ENCODE peak calls at places on chromosomes 16 and 17, in ten cellular contexts. Z is WERI-Rb-1; R is ovary; V is sigmoid colon; Q is heart left ventricle; D is CD8-positive, alpha-beta memory T cell; A is aorta; N is small intestine; F is heart right ventricle; S is endothelial cell of umbilical vein. I is an unnamed sample.
A peak's percentile ranks its signal among the peaks of the same experiment; 100 is the strongest.

GRCh38 chr17:10013360-10014112 is 108.5 kb upstream of the RCVRN start:
- DNase-seq in Z (peak; percentile 17), R (no peak), V (no peak), Q (no peak), D (no peak), A (no peak), N (no peak), F (no peak), S (no peak), I (no peak)

GRCh38 chr17:21464611-21465021 is 88.5 kb downstream of the KCNJ12 start:
- DNase-seq in Z (no peak), R (no peak), V (no peak), Q (no peak), D (no peak), A (no peak), N (no peak), F (no peak), S (no peak), I (no peak)

GRCh38 chr17:18033442-18034099 is 5.4 kb downstream of the ATPAF2 start:
- DNase-seq in Z (peak; percentile 48), R (peak; percentile 52), V (no peak), Q (no peak), D (peak; percentile 21), A (no peak), N (peak; percentile 87), F (no peak), S (peak; percentile 78), I (peak; percentile 62)

GRCh38 chr16:9469512-9469911 is 378.1 kb downstream of the HAPSTR1 start:
- DNase-seq in Z (no peak), R (no peak), V (no peak), Q (no peak), D (no peak), A (no peak), N (no peak), F (no peak), S (no peak), I (no peak)

GRCh38 chr17:66716236-66717026 is 118.5 kb upstream of the CACNG5 start:
- DNase-seq in Z (no peak), R (no peak), V (no peak), Q (no peak), D (no peak), A (no peak), N (no peak), F (no peak), S (peak; percentile 52), I (no peak)

GRCh38 chr16:48720266-48720665 is 110.3 kb upstream of the N4BP1 start:
- DNase-seq in Z (no peak), R (no peak), V (no peak), Q (no peak), D (no peak), A (no peak), N (no peak), F (no peak), S (no peak), I (no peak)

GRCh38 chr16:9099131-9099625 is 7.7 kb downstream of the HAPSTR1 start:
- DNase-seq in Z (no peak), R (no peak), V (no peak), Q (no peak), D (no peak), A (no peak), N (peak; percentile 47), F (no peak), S (no peak), I (peak; percentile 48)

GRCh38 chr16:71585318-71585703 is 8.4 kb upstream of the TAT start:
- DNase-seq in Z (no peak), R (no peak), V (no peak), Q (no peak), D (no peak), A (no peak), N (no peak), F (no peak), S (no peak), I (no peak)

GRCh38 chr17:43880420-43880991 is 26.8 kb downstream of the MPP2 start:
- DNase-seq in Z (peak; percentile 85), R (no peak), V (no peak), Q (no peak), D (no peak), A (peak; percentile 79), N (peak; percentile 64), F (no peak), S (peak; percentile 21), I (no peak)

GRCh38 chr17:35568561-35568960 is 7.9 kb upstream of the SLFN14 start:
- DNase-seq in Z (no peak), R (no peak), V (no peak), Q (no peak), D (peak; percentile 3), A (no peak), N (peak; percentile 71), F (no peak), S (peak; percentile 54), I (no peak)

GRCh38 chr17:4232168-4232813 is 31.5 kb downstream of the ANKFY1 start:
- DNase-seq in Z (no peak), R (no peak), V (no peak), Q (no peak), D (no peak), A (no peak), N (no peak), F (no peak), S (no peak), I (no peak)

GRCh38 chr16:67241008-67241900 is 6.0 kb downstream of the FHOD1 start:
- DNase-seq in Z (no peak), R (peak; percentile 50), V (no peak), Q (peak; percentile 89), D (no peak), A (peak; percentile 87), N (peak; percentile 60), F (peak; percentile 82), S (peak; percentile 36), I (peak; percentile 87)

GRCh38 chr16:72110662-72111615 is 17.3 kb downstream of the DHX38 start:
- DNase-seq in Z (no peak), R (no peak), V (no peak), Q (no peak), D (no peak), A (no peak), N (no peak), F (no peak), S (no peak), I (no peak)

GRCh38 chr17:63817736-63818385 is 9.4 kb upstream of the PSMC5 start:
- DNase-seq in Z (no peak), R (no peak), V (no peak), Q (no peak), D (no peak), A (peak; percentile 69), N (no peak), F (no peak), S (no peak), I (no peak)

GRCh38 chr17:79330696-79331095 is 256.1 kb downstream of the ENGASE start:
- DNase-seq in Z (no peak), R (no peak), V (no peak), Q (no peak), D (no peak), A (no peak), N (no peak), F (no peak), S (no peak), I (no peak)
- H3K27me3 ChIP-seq in Z (no peaks in the 10 kb centered on the region), R (no peaks in the 10 kb centered on the region), V (no peaks in the 10 kb centered on the region), Q (no peaks in the 10 kb centered on the region), D (no peaks in the 10 kb centered on the region), A (no peaks in the 10 kb centered on the region), N (no peaks in the 10 kb centered on the region), F (no peaks in the 10 kb centered on the region), S (no peaks in the 10 kb centered on the region), I (peaks cover 3% of the 10 kb centered on the region)

GRCh38 chr17:73613271-73613941 is 30.8 kb downstream of the SDK2 start:
- DNase-seq in Z (peak; percentile 99), R (no peak), V (no peak), Q (peak; percentile 6), D (no peak), A (no peak), N (no peak), F (no peak), S (no peak), I (no peak)
- H3K4me3 ChIP-seq in Z (peak overlapping the region; percentile 27), R (no peak overlapping the region), V (no peak overlapping the region), Q (no peak overlapping the region), D (no peak overlapping the region), A (no peak overlapping the region), N (no peak overlapping the region), F (no peak overlapping the region), S (no peak overlapping the region), I (no peak overlapping the region)

GRCh38 chr16:86299882-86300490 is 210.3 kb upstream of the FOXF1 start:
- DNase-seq in Z (no peak), R (no peak), V (peak; percentile 56), Q (no peak), D (no peak), A (no peak), N (no peak), F (no peak), S (no peak), I (no peak)
- H3K27me3 ChIP-seq in Z (no peaks in the 10 kb centered on the region), R (no peaks in the 10 kb centered on the region), V (no peaks in the 10 kb centered on the region), Q (peaks cover 32% of the 10 kb centered on the region), D (peaks cover 3% of the 10 kb centered on the region), A (peaks cover 4% of the 10 kb centered on the region), N (no peaks in the 10 kb centered on the region), F (peaks cover 23% of the 10 kb centered on the region), S (peaks cover 65% of the 10 kb centered on the region), I (no peaks in the 10 kb centered on the region)

GRCh38 chr17:8337802-8338744 is 1.6 kb upstream of the ODF4 start:
- DNase-seq in Z (no peak), R (no peak), V (no peak), Q (no peak), D (no peak), A (no peak), N (no peak), F (no peak), S (no peak), I (no peak)
- H3K4me3 ChIP-seq in Z (peak overlapping the region; percentile 23), R (no peak overlapping the region), V (no peak overlapping the region), Q (no peak overlapping the region), D (no peak overlapping the region), A (peak overlapping the region; percentile 3), N (no peak overlapping the region), F (no peak overlapping the region), S (no peak overlapping the region), I (no peak overlapping the region)

GRCh38 chr17:48681609-48682008 is 40.7 kb downstream of the PRAC1 start:
- DNase-seq in Z (no peak), R (no peak), V (no peak), Q (no peak), D (no peak), A (no peak), N (no peak), F (no peak), S (no peak), I (no peak)

GRCh38 chr17:48678141-48678971 is 44.0 kb downstream of the PRAC1 start:
- DNase-seq in Z (peak; percentile 79), R (peak; percentile 22), V (peak; percentile 70), Q (peak; percentile 33), D (peak; percentile 63), A (peak; percentile 88), N (peak; percentile 56), F (peak; percentile 69), S (peak; percentile 53), I (peak; percentile 49)

GRCh38 chr17:48676963-48677558 is 45.3 kb downstream of the PRAC1 start:
- DNase-seq in Z (no peak), R (no peak), V (no peak), Q (no peak), D (no peak), A (no peak), N (no peak), F (no peak), S (no peak), I (no peak)

GRCh38 chr17:48679385-48680096 is 42.8 kb downstream of the PRAC1 start:
- DNase-seq in Z (no peak), R (no peak), V (no peak), Q (no peak), D (no peak), A (no peak), N (no peak), F (no peak), S (no peak), I (no peak)
- H3K27me3 ChIP-seq in Z (peaks cover 100% of the 10 kb centered on the region), R (no peaks in the 10 kb centered on the region), V (peaks cover 8% of the 10 kb centered on the region), Q (peaks cover 15% of the 10 kb centered on the region), D (peaks cover 10% of the 10 kb centered on the region), A (no peaks in the 10 kb centered on the region), N (peaks cover 12% of the 10 kb centered on the region), F (peaks cover 4% of the 10 kb centered on the region), S (peaks cover 16% of the 10 kb centered on the region), I (peaks cover 2% of the 10 kb centered on the region)